ENCODE peak calls at places on chromosomes 3 and 15, in six cellular contexts. L, F, C, B, M and V are unnamed samples.
A peak's percentile ranks its signal among the peaks of the same experiment; 100 is the strongest.

GRCh38 chr15:57041416-57041815 is 123.0 kb downstream of the TCF12 start:
- DNase-seq in L (no peak), F (no peak), C (no peak), B (no peak), M (no peak), V (no peak)

GRCh38 chr15:27082019-27082418 is 111.0 kb downstream of the GABRG3 start:
- DNase-seq in L (no peak), F (no peak), C (no peak), B (no peak), M (no peak), V (no peak)

GRCh38 chr15:75455424-75455981 is 4.0 kb upstream of the SIN3A start:
- DNase-seq in L (peak; percentile 82), F (peak; percentile 90), C (peak; percentile 86), B (peak; percentile 84), M (peak; percentile 90), V (peak; percentile 87)

GRCh38 chr15:63509933-63510547 is 5.6 kb downstream of the USP3 start:
- DNase-seq in L (no peak), F (no peak), C (no peak), B (peak; percentile 75), M (no peak), V (peak; percentile 56)

GRCh38 chr3:124843496-124843895 is 43.7 kb downstream of the ITGB5 start:
- DNase-seq in L (no peak), F (no peak), C (no peak), B (no peak), M (no peak), V (no peak)

GRCh38 chr15:85116925-85117646 is 135.4 kb downstream of the PDE8A start:
- DNase-seq in L (no peak), F (no peak), C (no peak), B (no peak), M (no peak), V (no peak)

GRCh38 chr3:52685285-52685704 is 418 bp downstream of the PBRM1 start:
- DNase-seq in L (no peak), F (peak; percentile 76), C (peak; percentile 77), B (peak; percentile 60), M (peak; percentile 77), V (peak; percentile 67)

GRCh38 chr3:101223016-101223415 is 97.4 kb downstream of the IMPG2 start:
- DNase-seq in L (no peak), F (no peak), C (no peak), B (no peak), M (no peak), V (no peak)

GRCh38 chr3:42505203-42505848 is 2.9 kb downstream of the VIPR1 start:
- DNase-seq in L (no peak), F (peak; percentile 50), C (peak; percentile 2), B (no peak), M (no peak), V (no peak)

GRCh38 chr3:33318709-33319380 is 41.6 kb downstream of the FBXL2 start:
- DNase-seq in L (no peak), F (no peak), C (no peak), B (peak; percentile 29), M (no peak), V (no peak)
- TF ChIP-seq CTCF in L (no peak), F (no peak), C (no peak), B (peak; percentile 48), M (no peak), V (no peak)

DNA sequence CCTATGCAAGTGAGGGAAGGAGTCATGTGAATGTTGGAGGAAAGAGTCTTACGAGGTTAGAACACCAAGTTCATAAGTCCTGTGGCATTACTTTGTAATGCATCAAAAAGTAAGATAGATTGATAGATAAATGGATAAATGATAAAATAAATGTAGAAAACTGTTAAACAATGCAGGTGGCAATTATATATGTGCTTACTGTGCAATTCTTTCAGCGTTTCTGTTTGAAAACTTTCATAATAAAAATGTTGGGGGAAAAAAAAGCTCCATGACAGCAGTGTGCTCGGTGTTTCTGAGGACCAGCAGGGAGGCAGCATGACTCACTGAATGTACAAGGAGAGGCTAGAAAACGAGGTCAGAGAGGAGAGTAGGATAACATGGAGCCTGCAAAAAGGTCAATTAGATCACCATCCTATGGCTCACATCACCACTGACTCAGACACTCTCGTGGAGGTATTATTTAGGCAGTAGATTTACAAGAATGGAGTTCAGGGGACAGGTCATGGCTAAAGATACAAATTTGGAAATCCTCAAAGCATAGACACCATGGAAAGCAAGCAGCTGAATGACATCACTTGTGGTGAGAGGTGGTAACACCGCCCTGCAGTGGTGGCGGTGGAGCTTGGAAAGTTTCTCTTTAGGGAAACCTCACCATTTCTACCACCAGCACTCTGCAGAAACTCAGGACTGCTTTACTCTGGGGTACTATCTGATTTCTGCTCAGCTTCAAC is 219.8 kb downstream of the CTNNB1 start:
- DNase-seq in L (no peak), F (no peak), C (no peak), B (peak; percentile 97), M (no peak), V (peak; percentile 65)
- TF ChIP-seq CTCF in L (no peak), F (no peak), C (no peak), B (no peak), M (no peak), V (no peak)

GRCh38 chr3:34511891-34512290 is 713.5 kb downstream of the PDCD6IP start:
- DNase-seq in L (no peak), F (no peak), C (no peak), B (no peak), M (no peak), V (no peak)
- TF ChIP-seq CTCF in L (no peak), F (no peak), C (no peak), B (no peak), M (no peak), V (no peak)

DNA sequence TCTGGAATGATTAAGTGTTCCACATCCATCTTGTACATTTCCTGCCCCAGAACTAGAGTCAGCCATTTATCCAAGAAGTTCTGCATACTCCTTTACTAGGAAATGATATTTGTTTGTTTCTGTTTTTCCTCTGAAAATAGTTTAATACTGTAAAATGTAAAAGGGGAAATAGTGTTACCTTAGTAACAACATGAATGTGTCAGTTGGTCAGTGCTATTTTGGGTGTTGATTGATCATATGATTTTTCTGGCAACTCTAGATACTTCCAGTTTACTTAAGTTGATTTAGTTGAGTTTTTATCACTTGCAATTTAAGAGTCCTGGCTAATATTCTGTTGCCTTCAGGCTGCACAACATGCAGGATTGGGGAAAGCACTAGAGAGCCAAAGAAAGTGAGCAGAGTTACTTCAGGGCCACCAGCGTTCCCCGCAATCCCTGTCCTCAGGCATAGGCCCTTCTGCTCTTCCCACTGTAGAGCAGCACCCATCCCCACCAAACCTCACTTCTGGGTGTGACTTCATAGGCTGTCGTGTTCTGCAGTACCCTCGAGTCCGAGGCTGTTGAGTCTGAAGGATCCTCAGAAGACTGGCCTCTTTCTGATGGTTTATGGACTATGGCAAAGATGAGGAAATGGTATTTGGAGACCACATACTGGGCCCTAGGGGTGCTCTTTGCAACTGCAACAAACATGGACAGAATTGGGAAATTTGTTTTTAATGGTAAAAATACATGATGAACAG is 69.0 kb downstream of the CHD2 start:
- DNase-seq in L (no peak), F (no peak), C (no peak), B (no peak), M (no peak), V (no peak)
- TF ChIP-seq CTCF in L (no peak), F (peak; percentile 20), C (no peak), B (no peak), M (no peak), V (peak; percentile 7)

GRCh38 chr3:180018588-180018987 is 18.1 kb downstream of the PEX5L start:
- DNase-seq in L (no peak), F (no peak), C (no peak), B (no peak), M (no peak), V (no peak)
- TF ChIP-seq CTCF in L (no peak), F (no peak), C (no peak), B (no peak), M (no peak), V (no peak)

DNA sequence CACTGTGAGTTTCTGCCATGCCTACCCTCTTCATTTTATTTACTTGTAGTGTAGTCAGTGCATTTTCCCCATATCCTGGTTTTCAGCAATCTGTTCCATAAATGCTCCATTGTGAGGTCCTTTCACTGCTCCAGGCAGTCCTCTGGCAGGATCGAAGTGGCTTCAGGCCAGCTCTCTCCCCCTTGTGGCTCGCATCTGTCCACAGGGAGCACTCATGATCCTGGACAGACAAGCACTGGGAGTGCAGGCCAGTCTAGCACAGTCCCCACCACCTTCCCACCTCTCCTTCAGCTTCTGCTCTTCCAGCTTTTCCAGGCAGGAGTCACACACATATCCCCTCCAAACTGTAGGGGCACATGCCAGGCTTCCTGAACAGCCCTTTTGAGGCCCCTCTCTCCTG is 173.6 kb downstream of the PPM1L start:
- DNase-seq in L (no peak), F (no peak), C (peak; percentile 31), B (no peak), M (no peak), V (peak; percentile 32)
- TF ChIP-seq CTCF in L (no peak), F (peak; percentile 49), C (no peak), B (peak; percentile 8), M (no peak), V (no peak)